ENCODE peak calls at places on chromosomes 3 and 15, in eight cellular contexts. E is neuronal stem cell; O is midbrain; B is NCI-H2171 treated with DMSO at 0.1 percent for 48 hours; R is stomach; G is islet precursor cell; F is stimulated activated CD4-positive, alpha-beta T cell treated with anti-CD3 and anti-CD28 coated beads, Interleukin-2, amount 100 ng/mL, for 48 hours; Q is Calu3. X is an unnamed sample.
A peak's percentile ranks its signal among the peaks of the same experiment; 100 is the strongest.

GRCh38 chr15:82146558-82146957 is 100.7 kb upstream of the MEX3B start:
- DNase-seq in E (no peak), F (no peak), B (no peak), Q (no peak), G (no peak), O (no peak), R (no peak), X (no peak)

GRCh38 chr3:42037318-42037945 is 53.7 kb upstream of the TRAK1 start:
- DNase-seq in G (no peak), O (no peak), R (no peak), B (no peak), Q (no peak), F (no peak), E (no peak), X (no peak)

GRCh38 chr15:90580946-90581345 is 51.2 kb downstream of the CRTC3 start:
- DNase-seq in R (no peak), G (peak; percentile 85), Q (no peak), B (no peak), E (no peak), O (no peak), F (no peak), X (no peak)

GRCh38 chr3:150216041-150216811 is 191.9 kb upstream of the TSC22D2 start:
- DNase-seq in F (no peak), B (peak; percentile 96), E (no peak), O (peak; percentile 26), Q (no peak), G (peak; percentile 93), R (no peak), X (no peak)

GRCh38 chr3:88807471-88808090 is 299.8 kb upstream of the EPHA3 start:
- DNase-seq in G (no peak), R (no peak), O (no peak), F (no peak), Q (no peak), E (no peak), B (no peak), X (no peak)

GRCh38 chr3:14451844-14452533 is 49.6 kb downstream of the SLC6A6 start:
- DNase-seq in E (no peak), Q (no peak), G (no peak), O (no peak), F (no peak), R (peak; percentile 41), B (no peak), X (no peak)

GRCh38 chr3:197796087-197796486 is 5.0 kb downstream of the LRCH3 start:
- DNase-seq in R (no peak), F (no peak), B (no peak), Q (no peak), G (no peak), E (no peak), O (no peak), X (no peak)

GRCh38 chr15:90950676-90951075 is 4.0 kb upstream of the RCCD1 start:
- DNase-seq in B (no peak), G (no peak), F (no peak), Q (no peak), R (no peak), O (no peak), E (no peak), X (no peak)

GRCh38 chr15:88779944-88780343 is 23.3 kb upstream of the ACAN start:
- DNase-seq in G (no peak), O (no peak), R (no peak), Q (no peak), F (no peak), E (no peak), B (no peak), X (no peak)

GRCh38 chr3:191330309-191330712 is at the start of gene UTS2B:
- DNase-seq in E (no peak), Q (peak; percentile 62), O (peak; percentile 53), R (no peak), B (no peak), F (no peak), G (peak; percentile 61), X (no peak)

GRCh38 chr3:44870375-44871061 is 3.9 kb upstream of the TGM4 start:
- DNase-seq in F (no peak), B (no peak), O (no peak), Q (no peak), R (peak; percentile 88), G (no peak), E (no peak), X (no peak)

GRCh38 chr3:5510300-5510699 is 322.8 kb downstream of the EDEM1 start:
- DNase-seq in O (no peak), G (no peak), F (no peak), B (no peak), R (no peak), Q (no peak), E (no peak), X (no peak)

GRCh38 chr3:181279239-181279565 is 289.7 kb upstream of the DNAJC19 start:
- DNase-seq in E (no peak), F (no peak), G (no peak), O (no peak), R (no peak), Q (no peak), B (no peak), X (no peak)

GRCh38 chr15:39669671-39670070 is 88.8 kb downstream of the THBS1 start:
- DNase-seq in E (no peak), F (no peak), R (no peak), B (no peak), O (no peak), G (no peak), Q (no peak), X (no peak)

GRCh38 chr15:62758126-62758951 is 284.2 kb upstream of the TPM1 start:
- DNase-seq in O (peak; percentile 68), G (peak; percentile 78), E (peak; percentile 44), Q (no peak), F (no peak), R (peak; percentile 49), B (no peak), X (no peak)

GRCh38 chr3:155131104-155131503 is 51.0 kb downstream of the MME start:
- DNase-seq in R (no peak), G (no peak), F (no peak), B (no peak), O (no peak), Q (peak; percentile 28), E (no peak), X (no peak)

GRCh38 chr3:45992820-45993219 is 2.8 kb downstream of the FYCO1 start:
- DNase-seq in B (no peak), Q (no peak), O (no peak), R (no peak), F (no peak), G (no peak), E (no peak), X (no peak)

GRCh38 chr3:134511500-134511899 is 25.6 kb downstream of the CEP63 start:
- DNase-seq in O (no peak), Q (no peak), G (no peak), R (no peak), E (no peak), B (no peak), F (no peak), X (no peak)

X was measured in AML-193.